ENCODE peak calls at places on chromosomes 12 and 14, in eight cellular contexts. M, O, K, A, X, R, F and Z are unnamed samples.

GRCh38 chr12:117025481-117026151 is 73.6 kb downstream of the TESC start:
- DNase-seq in M (peak), O (peak), K (peak), A (peak), X (no peak), R (no peak), F (no peak), Z (peak)

GRCh38 chr12:10212623-10213131 is at the start of gene GABARAPL1:
- DNase-seq in M (peak), O (peak), K (peak), A (peak), X (no peak), R (peak), F (peak), Z (peak)

GRCh38 chr12:112350593-112351592 is 31.3 kb downstream of the HECTD4 start:
- DNase-seq in M (no peak), O (no peak), K (no peak), A (no peak), X (no peak), R (no peak), F (no peak), Z (peak)

GRCh38 chr14:31717294-31718085 is 156.3 kb downstream of the NUBPL start:
- DNase-seq in M (no peak), O (peak), K (no peak), A (no peak), X (no peak), R (no peak), F (no peak), Z (no peak)

GRCh38 chr12:82507656-82508055 is 149.3 kb downstream of the METTL25 start:
- DNase-seq in M (no peak), O (no peak), K (no peak), A (no peak), X (no peak), R (no peak), F (no peak), Z (no peak)

GRCh38 chr14:102761206-102761605 is 16.0 kb upstream of the TRAF3 start:
- DNase-seq in M (no peak), O (no peak), K (no peak), A (no peak), X (no peak), R (no peak), F (no peak), Z (no peak)

GRCh38 chr14:81401420-81402122 is 1.4 kb upstream of the STON2 start:
- DNase-seq in M (no peak), O (peak), K (no peak), A (no peak), X (peak), R (peak), F (peak), Z (no peak)

GRCh38 chr12:74111688-74112360 is 425.8 kb upstream of the ATXN7L3B start:
- DNase-seq in M (no peak), O (peak), K (no peak), A (no peak), X (no peak), R (no peak), F (no peak), Z (no peak)

GRCh38 chr12:49345840-49346658 is 639 bp upstream of the DNAJC22 start:
- DNase-seq in M (peak), O (no peak), K (peak), A (no peak), X (no peak), R (no peak), F (no peak), Z (peak)

GRCh38 chr14:95287176-95287754 is 32.4 kb downstream of the CLMN start:
- DNase-seq in M (no peak), O (no peak), K (no peak), A (no peak), X (no peak), R (no peak), F (no peak), Z (no peak)

GRCh38 chr14:104286496-104286895 is 148.1 kb downstream of the KIF26A start:
- DNase-seq in M (no peak), O (no peak), K (no peak), A (peak), X (no peak), R (peak), F (no peak), Z (no peak)

GRCh38 chr14:49581961-49582210 is 4.3 kb downstream of the RPS29 start:
- DNase-seq in M (no peak), O (no peak), K (no peak), A (no peak), X (no peak), R (no peak), F (no peak), Z (no peak)

GRCh38 chr12:19130224-19131019 is 889 bp downstream of the PLEKHA5 start:
- DNase-seq in M (peak), O (no peak), K (peak), A (peak), X (no peak), R (no peak), F (no peak), Z (peak)

GRCh38 chr12:51419473-51420228 is 5.0 kb upstream of the SLC4A8 start:
- DNase-seq in M (no peak), O (no peak), K (no peak), A (no peak), X (no peak), R (no peak), F (no peak), Z (no peak)

GRCh38 chr12:79597910-79598309 is 92.9 kb downstream of the PAWR start:
- DNase-seq in M (no peak), O (no peak), K (no peak), A (no peak), X (no peak), R (no peak), F (no peak), Z (no peak)

GRCh38 chr12:52323416-52324067 is 2.3 kb upstream of the KRT83 start:
- DNase-seq in M (no peak), O (no peak), K (no peak), A (no peak), X (no peak), R (no peak), F (no peak), Z (no peak)

GRCh38 chr12:50572275-50572674 is 67.5 kb downstream of the DIP2B start:
- DNase-seq in M (no peak), O (peak), K (no peak), A (no peak), X (no peak), R (no peak), F (no peak), Z (no peak)

GRCh38 chr14:65052832-65053231 is 49.5 kb downstream of the MAX start:
- DNase-seq in M (no peak), O (no peak), K (no peak), A (no peak), X (no peak), R (no peak), F (no peak), Z (no peak)

GRCh38 chr14:65792208-65792905 is 379.8 kb downstream of the FUT8 start:
- DNase-seq in M (no peak), O (no peak), K (no peak), A (no peak), X (peak), R (no peak), F (no peak), Z (no peak)

GRCh38 chr14:95021588-95021987 is 135.7 kb downstream of the DICER1 start:
- DNase-seq in M (no peak), O (no peak), K (no peak), A (no peak), X (no peak), R (no peak), F (no peak), Z (no peak)

GRCh38 chr14:104701383-104702076 is 12.1 kb downstream of the INF2 start:
- DNase-seq in M (no peak), O (no peak), K (no peak), A (no peak), X (no peak), R (no peak), F (no peak), Z (no peak)

GRCh38 chr14:55799523-55800095 is 219.6 kb downstream of the KTN1 start:
- DNase-seq in M (no peak), O (no peak), K (no peak), A (no peak), X (no peak), R (no peak), F (no peak), Z (no peak)

GRCh38 chr12:544941-545635 is 85.3 kb downstream of the B4GALNT3 start:
- DNase-seq in M (no peak), O (no peak), K (no peak), A (no peak), X (no peak), R (peak), F (no peak), Z (no peak)

GRCh38 chr14:29838752-29839151 is 88.9 kb downstream of the PRKD1 start:
- DNase-seq in M (no peak), O (no peak), K (no peak), A (no peak), X (no peak), R (no peak), F (no peak), Z (no peak)

GRCh38 chr12:75489613-75490210 is 9.2 kb downstream of the GLIPR1 start:
- DNase-seq in M (no peak), O (no peak), K (no peak), A (no peak), X (no peak), R (no peak), F (no peak), Z (no peak)

GRCh38 chr14:59277659-59278058 is 89.2 kb downstream of the DAAM1 start:
- DNase-seq in M (no peak), O (no peak), K (no peak), A (no peak), X (no peak), R (no peak), F (no peak), Z (no peak)
- TF ChIP-seq CTCF in M (no peak), O (no peak), K (no peak), A (no peak), X (no peak), R (no peak), F (no peak), Z (no peak)

GRCh38 chr14:77290705-77291104 is 19.7 kb upstream of the NGB start:
- DNase-seq in M (no peak), O (peak), K (no peak), A (no peak), X (no peak), R (no peak), F (no peak), Z (no peak)
- TF ChIP-seq CTCF in M (no peak), O (no peak), K (no peak), A (no peak), X (no peak), R (no peak), F (no peak), Z (no peak)

DNA sequence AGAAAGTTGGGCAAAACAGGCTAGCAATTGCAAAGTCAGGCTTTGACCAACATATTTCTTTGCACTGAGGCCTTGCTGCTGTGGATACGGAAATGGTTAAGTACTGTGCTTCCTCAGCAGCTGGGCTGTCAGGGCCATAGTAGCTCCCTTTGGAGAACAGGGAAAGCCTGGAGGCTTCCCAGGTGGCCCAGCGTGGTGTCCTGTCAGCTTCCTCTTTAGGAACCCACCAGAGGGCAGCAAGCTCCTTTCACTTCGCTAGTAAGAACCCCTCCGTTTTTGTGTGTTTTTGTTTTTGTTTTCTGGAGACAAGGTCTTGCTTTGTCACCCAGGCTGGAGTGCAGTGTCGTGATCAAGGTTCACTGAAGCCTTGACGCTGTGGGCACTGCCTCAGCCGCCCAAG is 1.7 kb upstream of the CFAP251 start:
- DNase-seq in M (no peak), O (peak), K (peak), A (no peak), X (no peak), R (no peak), F (no peak), Z (no peak)
- TF ChIP-seq CTCF in M (no peak), O (peak), K (no peak), A (no peak), X (peak), R (peak), F (peak), Z (no peak)

GRCh38 chr12:113957627-113958026 is 8.5 kb downstream of the RBM19 start:
- DNase-seq in M (no peak), O (no peak), K (no peak), A (no peak), X (no peak), R (no peak), F (no peak), Z (no peak)

GRCh38 chr12:113950873-113951272 is 15.3 kb downstream of the RBM19 start:
- DNase-seq in M (no peak), O (no peak), K (no peak), A (no peak), X (no peak), R (no peak), F (no peak), Z (no peak)

GRCh38 chr12:113955109-113955970 is 10.8 kb downstream of the RBM19 start:
- DNase-seq in M (no peak), O (peak), K (no peak), A (peak), X (no peak), R (no peak), F (no peak), Z (no peak)

GRCh38 chr12:113958108-113958507 is 8.0 kb downstream of the RBM19 start:
- DNase-seq in M (no peak), O (no peak), K (no peak), A (no peak), X (no peak), R (no peak), F (no peak), Z (no peak)

DNA sequence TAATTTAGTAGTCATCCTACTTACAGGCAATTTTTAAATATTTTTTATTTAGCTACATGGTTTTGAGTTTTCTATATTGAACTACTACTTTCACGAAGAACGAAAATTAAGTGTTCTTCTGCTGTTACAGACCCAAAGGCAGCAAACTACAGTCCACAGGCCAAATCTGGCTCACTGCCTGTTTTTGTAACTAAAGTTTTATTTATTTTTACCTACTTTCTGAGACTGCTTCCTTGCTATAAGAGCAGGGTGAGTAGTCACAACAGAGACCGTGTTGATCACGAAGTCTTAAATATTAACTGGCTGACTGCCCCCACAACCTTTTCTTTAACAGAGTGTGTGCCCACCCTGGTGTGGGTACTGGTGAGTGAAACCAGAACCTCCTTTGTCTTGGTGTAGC is 11.6 kb downstream of the RBM19 start:
- DNase-seq in M (no peak), O (no peak), K (no peak), A (no peak), X (no peak), R (no peak), F (no peak), Z (no peak)
- TF ChIP-seq CTCF in M (no peak), O (no peak), K (no peak), A (no peak), X (no peak), R (no peak), F (no peak), Z (no peak)

DNA sequence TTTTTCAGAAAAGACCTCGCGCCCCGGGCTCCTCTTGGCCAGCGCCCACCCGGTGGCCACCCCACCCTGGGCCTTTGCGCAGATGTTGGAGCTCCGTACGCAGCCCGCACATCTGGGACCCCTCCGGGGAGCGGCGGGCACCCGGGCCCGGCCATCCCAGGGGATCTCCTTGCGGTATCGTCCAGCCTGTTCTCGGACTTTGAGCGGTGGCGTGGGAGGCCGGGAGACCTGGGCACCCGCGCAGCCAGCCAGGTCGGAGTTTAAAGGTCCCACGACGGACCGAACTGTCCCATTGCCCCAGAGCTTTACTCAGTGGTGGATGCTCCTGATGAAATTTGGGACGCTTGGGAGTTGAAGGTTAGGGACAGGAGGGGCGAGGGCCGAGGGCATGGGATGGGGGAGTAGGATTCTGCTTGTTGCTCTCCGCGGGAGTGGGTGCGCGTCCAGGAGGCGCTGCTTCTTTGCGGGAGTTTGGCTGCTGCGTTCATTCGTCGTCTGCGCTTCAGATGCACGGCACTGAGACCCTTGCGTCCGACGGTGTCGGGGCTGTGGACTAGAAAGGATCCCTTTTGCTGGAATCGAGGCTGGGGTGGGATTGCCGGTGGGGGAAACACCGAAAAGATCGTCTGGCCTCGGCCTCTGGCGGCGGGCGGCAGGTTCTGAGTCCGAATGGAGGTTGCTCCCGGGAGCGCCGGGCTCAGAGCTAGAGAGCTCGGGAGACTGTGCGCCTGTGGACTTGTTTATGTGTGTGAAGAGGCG is 1.4 kb downstream of the NTF3 start:
- DNase-seq in M (no peak), O (peak), K (no peak), A (peak), X (no peak), R (no peak), F (no peak), Z (no peak)
- TF ChIP-seq CTCF in M (no peak), O (no peak), K (no peak), A (no peak), X (no peak), R (no peak), F (no peak), Z (no peak)